ENCODE peak calls at places on chromosomes 16 and 17, in four cellular contexts. T is tibial nerve, V is endothelial cell, D is GM12865. N is an unnamed sample.
A peak's percentile ranks its signal among the peaks of the same experiment; 100 is the strongest.

GRCh38 chr17:48601184-48601527 is 3.6 kb downstream of the HOXB6 start:
- DNase-seq in T (no peak), V (no peak), D (no peak), N (no peak)

GRCh38 chr16:49854227-49855203 is 1.4 kb downstream of the ZNF423 start:
- DNase-seq in T (no peak), V (peak; percentile 65), D (peak; percentile 20), N (no peak)

GRCh38 chr17:4329838-4330237 is 36.6 kb downstream of the UBE2G1 start:
- DNase-seq in T (no peak), V (no peak), D (no peak), N (no peak)

GRCh38 chr16:30700491-30700890 is 1.5 kb downstream of the SRCAP start:
- DNase-seq in T (no peak), V (no peak), D (no peak), N (no peak)

GRCh38 chr17:70642059-70642458 is 472.7 kb downstream of the KCNJ2 start:
- DNase-seq in T (no peak), V (no peak), D (no peak), N (no peak)

GRCh38 chr16:75231570-75231969 is 12.8 kb downstream of the CTRB1 start:
- DNase-seq in T (no peak), V (no peak), D (no peak), N (no peak)

GRCh38 chr17:61454095-61454931 is 2.1 kb downstream of the TBX4 start:
- DNase-seq in T (no peak), V (no peak), D (no peak), N (no peak)

GRCh38 chr17:61837175-61838051 is 25.9 kb downstream of the BRIP1 start:
- DNase-seq in T (peak; percentile 35), V (peak; percentile 46), D (peak; percentile 77), N (peak; percentile 32)

GRCh38 chr17:43556292-43556691 is 10.2 kb upstream of the ETV4 start:
- DNase-seq in T (peak; percentile 20), V (no peak), D (no peak), N (no peak)

GRCh38 chr17:77834170-77835115 is 124.1 kb upstream of the TNRC6C start:
- DNase-seq in T (no peak), V (no peak), D (peak; percentile 59), N (peak; percentile 61)

GRCh38 chr17:77499699-77500435 is 359.1 kb downstream of the SEC14L1 start:
- DNase-seq in T (no peak), V (no peak), D (no peak), N (no peak)

GRCh38 chr17:47957591-47958490 is at the start of gene PRR15L:
- DNase-seq in T (no peak), V (no peak), D (no peak), N (no peak)

GRCh38 chr16:89044394-89045180 is 49.1 kb upstream of the ACSF3 start:
- DNase-seq in T (no peak), V (no peak), D (no peak), N (no peak)

GRCh38 chr17:59845595-59846390 is 47.0 kb downstream of the TUBD1 start:
- DNase-seq in T (no peak), V (no peak), D (peak; percentile 73), N (no peak)

GRCh38 chr17:57372156-57372555 is 115.8 kb downstream of the MSI2 start:
- DNase-seq in T (no peak), V (no peak), D (no peak), N (no peak)

GRCh38 chr16:58098207-58099096 is 30.7 kb downstream of the CFAP20 start:
- DNase-seq in T (no peak), V (no peak), D (no peak), N (no peak)

GRCh38 chr17:30517786-30518185 is 40.6 kb downstream of the GOSR1 start:
- DNase-seq in T (no peak), V (no peak), D (no peak), N (no peak)

GRCh38 chr17:62703776-62704380 is 76.4 kb downstream of the MRC2 start:
- DNase-seq in T (peak; percentile 45), V (peak; percentile 92), D (peak; percentile 69), N (peak; percentile 89)

GRCh38 chr17:58331815-58332719 is 3.5 kb upstream of the TSPOAP1 start:
- DNase-seq in T (peak; percentile 43), V (no peak), D (peak; percentile 98), N (peak; percentile 78)

GRCh38 chr16:65388592-65388991 is 266.7 kb upstream of the CDH11 start:
- DNase-seq in T (no peak), V (no peak), D (no peak), N (no peak)

GRCh38 chr17:38673714-38674012 is 1.1 kb downstream of the EPOP start:
- DNase-seq in T (no peak), V (peak; percentile 39), D (peak; percentile 25), N (peak; percentile 63)

GRCh38 chr17:30235386-30236296 is at the start of gene SLC6A4:
- DNase-seq in T (no peak), V (no peak), D (no peak), N (peak; percentile 54)

GRCh38 chr17:33875973-33876372 is 379.1 kb upstream of the CCL2 start:
- DNase-seq in T (no peak), V (no peak), D (no peak), N (no peak)

GRCh38 chr16:85394511-85395206 is 218.5 kb upstream of the GSE1 start:
- DNase-seq in T (peak; percentile 11), V (no peak), D (no peak), N (no peak)

GRCh38 chr17:37717627-37718382 is 27.1 kb downstream of the HNF1B start:
- DNase-seq in T (no peak), V (no peak), D (peak; percentile 18), N (no peak)

GRCh38 chr17:19756551-19756950 is 8.5 kb upstream of the ALDH3A1 start:
- DNase-seq in T (no peak), V (no peak), D (no peak), N (no peak)

GRCh38 chr17:57092171-57092570 is 7.1 kb downstream of the AKAP1 start:
- DNase-seq in T (no peak), V (no peak), D (peak; percentile 29), N (peak; percentile 39)

GRCh38 chr16:25106567-25107465 is 4.7 kb upstream of the LCMT1 start:
- DNase-seq in T (peak; percentile 88), V (peak; percentile 93), D (peak; percentile 91), N (peak; percentile 89)

GRCh38 chr16:84369938-84370627 is 1.7 kb downstream of the ATP2C2 start:
- DNase-seq in T (no peak), V (no peak), D (no peak), N (no peak)

GRCh38 chr17:70327723-70328122 is 158.4 kb downstream of the KCNJ2 start:
- DNase-seq in T (no peak), V (no peak), D (no peak), N (no peak)

GRCh38 chr16:83994087-83994486 is 26.0 kb downstream of the NECAB2 start:
- DNase-seq in T (no peak), V (no peak), D (no peak), N (no peak)

GRCh38 chr17:7177954-7178477 is 1.2 kb downstream of the ASGR1 start:
- DNase-seq in T (no peak), V (peak; percentile 31), D (no peak), N (no peak)

GRCh38 chr16:86819523-86819887 is 241.2 kb downstream of the FOXL1 start:
- DNase-seq in T (no peak), V (no peak), D (no peak), N (no peak)
- TF ChIP-seq CTCF in T (no peak), V (no peak), D (no peak), N (no peak)

DNA sequence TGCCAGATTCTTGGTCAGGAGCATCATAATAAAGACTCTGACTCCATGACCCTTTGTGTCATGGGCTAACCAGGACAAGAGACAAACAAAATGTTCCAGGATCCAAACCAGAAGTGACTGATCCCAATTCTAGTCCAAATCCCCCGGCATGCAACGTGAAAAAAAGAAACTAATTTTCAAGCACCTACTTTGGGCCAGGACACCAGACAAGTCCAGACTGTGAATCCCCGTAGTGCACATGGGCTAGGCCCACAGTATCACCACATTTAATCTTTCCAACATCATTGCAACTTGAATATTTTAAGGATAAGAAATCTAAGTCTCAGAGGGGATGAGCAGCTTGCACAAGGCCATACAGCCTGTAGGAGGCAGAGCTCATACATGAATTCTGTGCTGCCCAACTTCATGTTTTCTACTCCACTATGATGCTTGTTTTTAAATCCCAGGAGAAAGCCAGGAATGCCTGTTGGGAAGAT is 365.7 kb downstream of the NPIPA8 start:
- DNase-seq in T (no peak), V (no peak), D (no peak), N (no peak)
- TF ChIP-seq CTCF in T (peak; percentile 29), V (no peak), D (no peak), N (no peak)

GRCh38 chr17:79658811-79659207 is 48.0 kb upstream of the RBFOX3 start:
- DNase-seq in T (no peak), V (peak; percentile 53), D (peak; percentile 17), N (peak; percentile 12)
- TF ChIP-seq CTCF in T (no peak), V (peak; percentile 52), D (peak; percentile 37), N (no peak)

DNA sequence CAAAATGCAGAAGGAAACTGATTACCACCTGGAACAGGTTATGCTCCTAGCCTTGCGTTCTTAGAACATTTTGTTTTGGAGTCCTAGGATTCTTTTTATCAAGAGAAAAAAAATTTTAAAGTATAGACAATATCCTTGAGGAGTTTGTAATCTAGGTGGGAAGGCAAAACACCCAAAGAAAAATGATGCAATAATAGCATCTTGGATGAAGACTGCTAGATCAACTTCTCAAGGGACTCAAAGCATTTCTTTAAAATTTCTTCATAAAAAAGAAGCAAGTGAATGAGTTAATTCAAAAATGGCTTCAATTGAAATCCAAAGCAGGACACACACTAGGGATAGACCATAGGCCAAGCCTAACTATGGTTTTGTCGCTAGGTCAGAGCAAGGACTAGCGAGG is 515.8 kb upstream of the ZFHX3 start:
- DNase-seq in T (no peak), V (no peak), D (no peak), N (no peak)
- TF ChIP-seq CTCF in T (no peak), V (no peak), D (no peak), N (no peak)

GRCh38 chr17:81345211-81346089 is 49.8 kb upstream of the BAHCC1 start:
- DNase-seq in T (peak; percentile 75), V (peak; percentile 90), D (peak; percentile 92), N (peak; percentile 94)
- TF ChIP-seq CTCF in T (peak; percentile 76), V (peak; percentile 60), D (peak; percentile 10), N (no peak)

GRCh38 chr16:495127-495748 is 32.3 kb upstream of the CAPN15 start:
- DNase-seq in T (no peak), V (peak; percentile 61), D (peak; percentile 66), N (peak; percentile 62)
- TF ChIP-seq CTCF in T (no peak), V (no peak), D (peak; percentile 31), N (no peak)